ENCODE peak calls at places on chromosome 17, in seven cellular contexts. U is heart right ventricle, K is thoracic aorta, F is adrenal gland, T is trophoblast cell, L is PC-9, P is heart left ventricle. M is an unnamed sample. For H3K9me3, the result is how much of the 10 kb centered on the place peaks cover.

GRCh38 chr17:56481654-56482053 is 111.8 kb upstream of the NOG start:
- DNase-seq in U (no peak), K (no peak), F (no peak), T (no peak), L (no peak), P (no peak), M (no peak)

GRCh38 chr17:2980904-2981246 is 82.5 kb downstream of the OR1D5 start:
- DNase-seq in U (no peak), K (no peak), F (no peak), T (no peak), L (no peak), P (no peak), M (no peak)

GRCh38 chr17:13437966-13438779 is 163.6 kb downstream of the HS3ST3A1 start:
- DNase-seq in U (no peak), K (no peak), F (no peak), T (no peak), L (no peak), P (no peak), M (no peak)

GRCh38 chr17:945672-946071 is 33.9 kb downstream of the NXN start:
- DNase-seq in U (no peak), K (no peak), F (no peak), T (no peak), L (no peak), P (no peak), M (no peak)

GRCh38 chr17:8965394-8966168 is at the start of gene PIK3R5:
- DNase-seq in U (peak), K (no peak), F (no peak), T (peak), L (no peak), P (peak), M (peak)

GRCh38 chr17:6639014-6639650 is 1.4 kb downstream of the KIAA0753 start:
- DNase-seq in U (no peak), K (no peak), F (no peak), T (no peak), L (peak), P (no peak), M (no peak)

GRCh38 chr17:51050291-51051033 is 70.2 kb downstream of the SPAG9 start:
- DNase-seq in U (no peak), K (no peak), F (no peak), T (no peak), L (no peak), P (no peak), M (no peak)

GRCh38 chr17:49439673-49440571 is 25.2 kb upstream of the PHB1 start:
- DNase-seq in U (no peak), K (no peak), F (no peak), T (no peak), L (no peak), P (no peak), M (peak)

GRCh38 chr17:75571197-75571884 is 16.3 kb upstream of the MYO15B start:
- DNase-seq in U (peak), K (no peak), F (peak), T (peak), L (no peak), P (peak), M (no peak)

GRCh38 chr17:21171970-21172510 is 41.9 kb downstream of the TMEM11 start:
- DNase-seq in U (no peak), K (no peak), F (no peak), T (no peak), L (no peak), P (no peak), M (no peak)

GRCh38 chr17:18217412-18218015 is 7.9 kb upstream of the LLGL1 start:
- DNase-seq in U (peak), K (no peak), F (peak), T (peak), L (peak), P (peak), M (peak)

GRCh38 chr17:10744509-10745000 is 14.7 kb upstream of the TMEM220 start:
- DNase-seq in U (no peak), K (no peak), F (no peak), T (no peak), L (no peak), P (no peak), M (no peak)

GRCh38 chr17:63163158-63163520 is 197.1 kb downstream of the TANC2 start:
- DNase-seq in U (no peak), K (no peak), F (no peak), T (no peak), L (no peak), P (no peak), M (no peak)

GRCh38 chr17:4485676-4486646 is 12.7 kb upstream of the SPNS2 start:
- DNase-seq in U (no peak), K (no peak), F (no peak), T (peak), L (no peak), P (no peak), M (no peak)

GRCh38 chr17:68512967-68513474 is 791 bp downstream of the PRKAR1A start:
- DNase-seq in U (no peak), K (no peak), F (no peak), T (peak), L (no peak), P (peak), M (no peak)

GRCh38 chr17:50817142-50817751 is 18.1 kb upstream of the WFIKKN2 start:
- DNase-seq in U (peak), K (no peak), F (peak), T (peak), L (peak), P (no peak), M (peak)

GRCh38 chr17:31754239-31754945 is 104.7 kb downstream of the COPRS start:
- DNase-seq in U (no peak), K (no peak), F (no peak), T (peak), L (no peak), P (no peak), M (no peak)

GRCh38 chr17:19747829-19748806 is at the start of gene ALDH3A1:
- DNase-seq in U (no peak), K (no peak), F (no peak), T (no peak), L (peak), P (no peak), M (no peak)

GRCh38 chr17:40191237-40192208 is 14.3 kb downstream of the RAPGEFL1 start:
- DNase-seq in U (peak), K (peak), F (peak), T (peak), L (no peak), P (peak), M (peak)

GRCh38 chr17:80265205-80266068 is 4.8 kb downstream of the RNF213 start:
- DNase-seq in U (no peak), K (no peak), F (no peak), T (no peak), L (no peak), P (no peak), M (no peak)

GRCh38 chr17:43817826-43818225 is 15.1 kb downstream of the MPP3 start:
- DNase-seq in U (no peak), K (no peak), F (no peak), T (no peak), L (no peak), P (no peak), M (no peak)

GRCh38 chr17:76955191-76955590 is 87.0 kb downstream of the MGAT5B start:
- DNase-seq in U (no peak), K (no peak), F (no peak), T (no peak), L (no peak), P (no peak), M (no peak)
- H3K9me3 ChIP-seq in U (under half), K (under half), F (under half), T (under half), L (under half), P (under half), M (under half)

DNA sequence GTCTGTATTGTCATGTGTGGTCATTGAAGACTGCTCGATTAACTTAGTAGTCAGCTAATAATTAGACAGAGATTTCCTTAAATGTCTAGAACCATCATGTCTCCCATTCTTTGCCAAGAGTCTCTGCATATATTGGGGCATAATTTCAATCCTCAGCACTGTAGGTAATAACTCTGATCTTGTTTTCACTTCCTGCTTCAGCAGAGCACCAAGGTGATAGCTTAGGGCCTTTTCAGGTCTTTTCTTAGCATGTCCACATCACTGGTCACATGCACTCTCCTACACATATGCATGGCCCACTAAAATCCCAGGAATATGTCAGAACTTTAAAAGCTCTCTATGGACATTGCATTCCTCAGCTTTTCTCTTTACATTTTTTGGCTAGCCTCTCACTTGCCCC is 110.3 kb upstream of the NACA2 start:
- DNase-seq in U (no peak), K (no peak), F (no peak), T (no peak), L (no peak), P (no peak), M (no peak)
- H3K9me3 ChIP-seq in U (under half), K (under half), F (under half), T (under half), L (under half), P (half or more), M (under half)

DNA sequence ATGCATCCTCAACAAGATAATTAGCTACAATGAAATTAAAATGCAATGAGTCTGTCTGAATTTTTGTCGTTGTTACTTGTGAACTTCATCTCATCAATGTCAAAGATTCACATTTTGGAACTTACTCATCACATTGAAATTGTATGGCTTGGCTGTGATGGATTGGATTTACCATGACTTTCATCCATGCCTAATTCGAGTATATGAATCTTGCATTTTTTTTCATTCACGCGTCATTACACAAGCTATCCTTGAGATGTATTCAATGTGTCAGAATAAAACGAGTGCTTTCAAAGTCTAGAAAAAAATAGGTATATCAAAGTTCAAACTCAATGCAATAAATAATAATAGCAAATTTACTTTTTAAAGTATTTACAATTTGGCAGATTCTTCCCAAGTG is 265.3 kb downstream of the MAP2K6 start:
- DNase-seq in U (no peak), K (no peak), F (no peak), T (no peak), L (no peak), P (no peak), M (no peak)
- H3K9me3 ChIP-seq in U (under half), K (under half), F (under half), T (under half), L (under half), P (under half), M (under half)

GRCh38 chr17:83181991-83182619 is 102.7 kb downstream of the METRNL start:
- DNase-seq in U (no peak), K (no peak), F (no peak), T (no peak), L (no peak), P (no peak), M (no peak)
- H3K9me3 ChIP-seq in U (under half), K (under half), F (under half), T (half or more), L (under half), P (under half), M (under half)

GRCh38 chr17:28513476-28513875 is 7.3 kb downstream of the FOXN1 start:
- DNase-seq in U (no peak), K (no peak), F (no peak), T (no peak), L (no peak), P (no peak), M (no peak)

GRCh38 chr17:28518132-28518531 is 12.0 kb downstream of the FOXN1 start:
- DNase-seq in U (no peak), K (no peak), F (no peak), T (no peak), L (no peak), P (no peak), M (no peak)

GRCh38 chr17:28518578-28518977 is 12.4 kb downstream of the FOXN1 start:
- DNase-seq in U (no peak), K (no peak), F (no peak), T (no peak), L (no peak), P (no peak), M (no peak)

GRCh38 chr17:28514571-28515002 is 8.4 kb downstream of the FOXN1 start:
- DNase-seq in U (no peak), K (no peak), F (no peak), T (no peak), L (no peak), P (no peak), M (no peak)

DNA sequence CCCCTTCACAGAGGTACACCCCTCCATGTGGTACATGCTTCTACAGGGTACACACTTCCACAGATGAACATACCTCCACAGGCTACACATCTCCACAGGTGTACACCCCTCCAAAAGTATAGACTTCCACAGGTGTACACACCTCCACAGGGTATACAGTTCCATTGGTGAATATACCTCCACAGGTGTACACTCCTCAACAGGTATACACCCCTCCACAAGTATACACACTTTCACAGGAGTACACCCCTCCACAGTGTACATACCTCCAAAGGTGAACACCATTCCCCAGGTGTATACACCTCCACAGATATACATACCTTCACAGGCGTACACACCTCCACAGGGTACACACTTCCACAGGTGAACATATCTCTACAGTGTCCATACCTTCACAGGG is 9.4 kb downstream of the FOXN1 start:
- DNase-seq in U (no peak), K (no peak), F (no peak), T (no peak), L (no peak), P (no peak), M (no peak)
- H3K9me3 ChIP-seq in U (under half), K (under half), F (under half), T (under half), L (under half), P (under half), M (under half)

DNA sequence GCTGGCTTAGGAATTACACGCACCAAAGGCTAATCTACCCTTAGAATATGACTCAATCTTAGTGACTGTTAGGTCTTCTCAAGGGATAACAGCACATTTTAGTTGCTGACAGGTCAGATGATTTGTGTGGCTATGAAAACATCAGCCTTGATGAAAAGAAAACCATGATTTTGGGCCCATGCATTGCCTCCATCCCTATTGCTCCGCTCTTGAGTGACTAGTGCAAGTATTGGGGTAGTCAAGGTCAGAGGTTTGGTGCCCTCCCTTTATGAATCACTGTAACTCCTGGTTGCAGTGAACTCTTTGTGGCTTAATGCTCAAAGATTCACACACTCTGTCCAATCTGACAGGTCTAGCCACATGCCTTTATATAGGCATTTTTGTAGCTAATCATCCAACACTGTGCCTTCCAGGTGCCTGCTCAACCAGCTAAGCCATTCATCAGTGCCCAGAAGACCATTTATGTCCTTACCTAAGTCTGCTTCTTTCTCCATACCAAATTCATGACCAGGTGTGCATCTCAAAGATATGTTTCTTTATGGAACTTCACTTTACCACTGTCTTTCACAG is 251.6 kb downstream of the KCNJ2 start:
- DNase-seq in U (no peak), K (no peak), F (no peak), T (peak), L (no peak), P (no peak), M (no peak)
- H3K9me3 ChIP-seq in U (under half), K (under half), F (under half), T (under half), L (under half), P (under half), M (under half)

GRCh38 chr17:76691379-76692191 is 19.2 kb downstream of the MXRA7 start:
- DNase-seq in U (no peak), K (no peak), F (no peak), T (no peak), L (no peak), P (no peak), M (no peak)
- H3K9me3 ChIP-seq in U (under half), K (under half), F (under half), T (under half), L (under half), P (under half), M (under half)

DNA sequence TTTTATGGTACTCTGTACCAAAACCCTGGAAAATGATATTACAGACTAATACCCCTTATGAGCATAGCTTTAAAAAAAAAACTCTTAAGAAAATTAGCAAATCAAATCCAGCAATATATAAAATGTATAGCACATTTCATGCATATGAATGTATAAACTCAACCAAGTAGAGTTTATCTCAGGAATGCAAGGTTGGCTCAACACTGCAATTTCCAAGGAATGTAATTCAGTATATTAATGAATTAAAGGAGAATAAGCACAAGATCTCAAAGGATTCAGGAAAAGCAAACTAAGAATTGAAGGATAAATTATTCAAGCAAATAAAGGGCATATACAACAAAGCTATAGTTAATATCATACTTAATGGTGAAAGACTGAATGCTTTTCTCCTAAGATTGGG is 61.9 kb upstream of the RPL38 start:
- DNase-seq in U (no peak), K (no peak), F (no peak), T (no peak), L (no peak), P (no peak), M (no peak)
- H3K9me3 ChIP-seq in U (under half), K (under half), F (under half), T (under half), L (under half), P (under half), M (under half)

GRCh38 chr17:78477913-78478756 is 99.1 kb downstream of the DNAH17 start:
- DNase-seq in U (no peak), K (no peak), F (no peak), T (no peak), L (no peak), P (no peak), M (no peak)
- H3K9me3 ChIP-seq in U (under half), K (under half), F (under half), T (under half), L (under half), P (under half), M (under half)

M was measured in T-helper 17 cell.